ENCODE peak calls at places on chromosomes 16 and 17, in nine cellular contexts. V is GM10248, B is cardiac muscle cell, C is Calu3, Y is WERI-Rb-1, K is progenitor cell of endocrine pancreas, O is AG10803, A is Caco-2, F is AG04450. G is an unnamed sample.

GRCh38 chr16:72722552-72722951 is 325.4 kb downstream of the ZFHX3 start:
- DNase-seq in V (no peak), B (no peak), C (no peak), Y (no peak), K (no peak), O (no peak), A (no peak), F (no peak), G (no peak)

GRCh38 chr17:37538991-37539659 is 49.4 kb downstream of the DUSP14 start:
- DNase-seq in V (no peak), B (no peak), C (no peak), Y (no peak), K (no peak), O (no peak), A (no peak), F (no peak), G (no peak)

GRCh38 chr17:48818361-48818841 is 1.4 kb upstream of the TTLL6 start:
- DNase-seq in V (no peak), B (no peak), C (no peak), Y (peak; percentile 86), K (no peak), O (no peak), A (no peak), F (no peak), G (peak; percentile 41)

GRCh38 chr16:48531011-48531962 is 78.7 kb downstream of the N4BP1 start:
- DNase-seq in V (peak; percentile 10), B (peak; percentile 71), C (no peak), Y (no peak), K (no peak), O (peak; percentile 80), A (no peak), F (peak; percentile 4), G (peak; percentile 36)

GRCh38 chr17:80476877-80477646 is 655 bp upstream of the NPTX1 start:
- DNase-seq in V (no peak), B (no peak), C (no peak), Y (peak; percentile 91), K (no peak), O (no peak), A (no peak), F (no peak), G (peak; percentile 47)

GRCh38 chr16:21083729-21084268 is 66.8 kb downstream of the DNAH3 start:
- DNase-seq in V (peak; percentile 54), B (peak; percentile 78), C (peak; percentile 82), Y (peak; percentile 81), K (peak; percentile 27), O (peak; percentile 53), A (peak; percentile 50), F (no peak), G (peak; percentile 72)

GRCh38 chr17:78958556-78959191 is 21.0 kb downstream of the LGALS3BP start:
- DNase-seq in V (no peak), B (peak; percentile 27), C (peak; percentile 69), Y (no peak), K (no peak), O (no peak), A (no peak), F (no peak), G (no peak)

GRCh38 chr17:9177212-9177611 is 155.9 kb downstream of the NTN1 start:
- DNase-seq in V (no peak), B (peak; percentile 4), C (no peak), Y (no peak), K (no peak), O (no peak), A (no peak), F (no peak), G (no peak)

GRCh38 chr17:69103557-69104233 is 38.0 kb downstream of the ABCA6 start:
- DNase-seq in V (no peak), B (no peak), C (no peak), Y (no peak), K (peak; percentile 18), O (no peak), A (peak; percentile 89), F (no peak), G (no peak)

GRCh38 chr16:81696136-81696958 is 82.7 kb upstream of the PLCG2 start:
- DNase-seq in V (no peak), B (no peak), C (no peak), Y (no peak), K (no peak), O (no peak), A (no peak), F (no peak), G (no peak)

GRCh38 chr16:84159006-84159405 is 13.9 kb downstream of the DNAAF1 start:
- DNase-seq in V (no peak), B (no peak), C (no peak), Y (no peak), K (no peak), O (no peak), A (no peak), F (no peak), G (no peak)

GRCh38 chr16:84155226-84155625 is 10.1 kb downstream of the DNAAF1 start:
- DNase-seq in V (no peak), B (no peak), C (no peak), Y (no peak), K (no peak), O (no peak), A (no peak), F (no peak), G (no peak)

GRCh38 chr16:84158455-84158854 is 13.3 kb downstream of the DNAAF1 start:
- DNase-seq in V (no peak), B (no peak), C (no peak), Y (no peak), K (no peak), O (no peak), A (no peak), F (no peak), G (no peak)

GRCh38 chr16:84153660-84154214 is 8.6 kb downstream of the DNAAF1 start:
- DNase-seq in V (no peak), B (no peak), C (no peak), Y (no peak), K (no peak), O (no peak), A (no peak), F (no peak), G (no peak)

GRCh38 chr16:84156342-84156784 is 11.3 kb downstream of the DNAAF1 start:
- DNase-seq in V (no peak), B (no peak), C (peak; percentile 39), Y (no peak), K (no peak), O (peak; percentile 29), A (no peak), F (no peak), G (no peak)
- TF ChIP-seq CTCF in V (no peak), B (peak; percentile 9), C (no peak), Y (no peak), K (no peak), O (peak; percentile 34), A (no peak), F (peak; percentile 35), G (no peak)

DNA sequence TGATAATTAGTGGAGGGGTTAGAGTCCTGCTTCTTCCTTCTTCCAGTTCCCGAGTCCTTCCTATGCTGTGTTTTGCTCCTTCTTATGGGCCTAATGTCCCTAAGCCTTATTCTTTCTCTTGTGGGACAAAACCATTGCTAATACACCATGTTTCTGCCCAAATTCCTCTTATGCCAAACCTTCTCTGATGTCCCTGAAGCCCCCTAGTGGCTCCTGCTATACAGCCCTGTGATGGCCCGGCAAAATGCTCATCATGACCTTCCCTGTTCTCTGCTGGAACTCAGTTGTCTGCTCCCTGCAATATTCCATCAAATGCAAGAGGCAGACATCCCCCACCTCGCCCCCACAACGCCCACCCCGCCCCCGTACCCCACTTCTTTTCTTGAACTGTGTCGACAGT is 171.6 kb downstream of the CDH11 start:
- DNase-seq in V (no peak), B (no peak), C (no peak), Y (peak; percentile 8), K (no peak), O (no peak), A (no peak), F (no peak), G (no peak)
- TF ChIP-seq CTCF in V (no peak), B (peak; percentile 20), C (no peak), Y (peak; percentile 38), K (peak; percentile 19), O (peak; percentile 36), A (peak; percentile 33), F (peak; percentile 28), G (peak; percentile 15)

DNA sequence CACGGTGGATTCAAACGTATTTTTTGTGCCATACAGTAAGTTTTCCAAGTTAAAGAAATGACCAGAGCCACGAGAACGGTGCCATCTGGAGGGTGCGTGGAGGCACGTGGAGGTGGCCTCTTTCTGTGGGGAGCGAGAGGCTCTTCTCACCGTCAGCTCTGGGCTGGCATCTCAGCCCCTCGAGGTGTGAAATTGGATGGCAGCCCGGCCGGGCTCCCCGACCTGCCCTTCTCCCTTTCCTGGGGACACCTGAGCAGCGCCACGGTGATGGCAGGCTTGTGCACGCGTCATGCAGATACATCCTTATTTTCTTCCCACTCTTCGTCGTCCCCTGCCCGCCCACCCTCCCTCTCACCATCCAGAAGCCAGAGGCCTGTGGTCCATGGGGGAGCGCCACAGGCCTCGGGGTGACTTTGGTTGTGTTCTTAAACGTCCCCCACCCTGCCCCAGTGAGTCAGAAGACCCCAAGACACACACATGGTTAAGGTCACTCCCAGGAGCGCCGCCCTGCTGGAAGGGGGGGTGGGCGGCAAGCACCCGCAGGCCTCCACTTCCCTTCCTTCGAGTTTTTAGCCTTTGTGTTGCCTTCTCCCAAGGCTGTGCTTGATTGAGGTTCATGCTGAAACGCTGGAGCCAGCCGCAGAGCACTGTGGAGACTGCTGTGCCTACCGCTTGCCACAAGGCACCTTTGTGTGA is 109.4 kb downstream of the BANP start:
- DNase-seq in V (no peak), B (no peak), C (no peak), Y (no peak), K (no peak), O (no peak), A (no peak), F (no peak), G (no peak)
- TF ChIP-seq CTCF in V (no peak), B (no peak), C (no peak), Y (peak; percentile 12), K (no peak), O (no peak), A (peak; percentile 31), F (no peak), G (no peak)

GRCh38 chr17:38663964-38664644 is 10.7 kb downstream of the EPOP start:
- DNase-seq in V (no peak), B (no peak), C (no peak), Y (no peak), K (no peak), O (no peak), A (no peak), F (no peak), G (no peak)

GRCh38 chr17:38667099-38667786 is 7.5 kb downstream of the EPOP start:
- DNase-seq in V (peak; percentile 79), B (peak; percentile 83), C (peak; percentile 96), Y (peak; percentile 78), K (peak; percentile 59), O (peak; percentile 65), A (peak; percentile 85), F (peak; percentile 42), G (peak; percentile 78)

GRCh38 chr17:38669520-38669919 is 5.2 kb downstream of the EPOP start:
- DNase-seq in V (no peak), B (no peak), C (no peak), Y (no peak), K (no peak), O (no peak), A (no peak), F (no peak), G (no peak)

GRCh38 chr17:38671939-38672720 is 2.6 kb downstream of the EPOP start:
- DNase-seq in V (no peak), B (no peak), C (no peak), Y (no peak), K (no peak), O (no peak), A (no peak), F (no peak), G (no peak)

DNA sequence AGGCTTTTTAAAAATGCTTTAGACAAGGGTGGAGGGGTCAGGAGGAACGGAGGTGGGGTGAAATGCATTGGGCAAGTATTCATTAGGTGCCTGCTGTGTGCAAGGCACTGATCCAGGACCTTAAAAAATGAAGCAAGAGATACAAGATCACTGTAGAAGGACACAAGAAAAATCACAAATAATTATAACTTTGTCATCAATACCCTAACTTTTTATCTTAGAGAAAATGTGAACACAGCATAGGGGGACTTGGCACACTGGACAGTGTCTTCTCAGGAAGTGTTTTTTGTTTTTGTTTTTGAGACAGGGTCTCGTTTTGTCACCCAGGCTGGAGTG is 7.0 kb downstream of the EPOP start:
- DNase-seq in V (no peak), B (no peak), C (no peak), Y (no peak), K (no peak), O (no peak), A (no peak), F (no peak), G (no peak)
- TF ChIP-seq CTCF in V (no peak), B (no peak), C (no peak), Y (no peak), K (peak; percentile 3), O (no peak), A (no peak), F (no peak), G (peak; percentile 26)

G was measured in nephron progenitor cell.